ENCODE peak calls at places on chromosomes 13 and 19, in eight cellular contexts. One of them, this sample, is unnamed. For H3K36me3 and H3K9me3, the result is how much of the 10 kb centered on the place peaks cover.

GRCh38 chr19:55553217-55554182 is 8.2 kb upstream of the SBK3 start:
- DNase-seq in fibroblast of lung: peak
- DNase-seq in neural progenitor cell: no peak
- DNase-seq in pancreas: no peak
- DNase-seq in left lung: no peak
- DNase-seq in esophagus squamous epithelium: no peak
- DNase-seq in PC-9: no peak
- DNase-seq in upper lobe of right lung: no peak
- DNase-seq in this sample: no peak

GRCh38 chr13:111943229-111943795 is 123.6 kb upstream of the SOX1 start:
- DNase-seq in fibroblast of lung: no peak
- DNase-seq in neural progenitor cell: no peak
- DNase-seq in pancreas: no peak
- DNase-seq in left lung: peak
- DNase-seq in esophagus squamous epithelium: no peak
- DNase-seq in PC-9: no peak
- DNase-seq in upper lobe of right lung: peak
- DNase-seq in this sample: no peak

GRCh38 chr19:33804021-33804799 is 7.5 kb downstream of the KCTD15 start:
- DNase-seq in fibroblast of lung: peak
- DNase-seq in neural progenitor cell: no peak
- DNase-seq in pancreas: peak
- DNase-seq in left lung: no peak
- DNase-seq in esophagus squamous epithelium: no peak
- DNase-seq in PC-9: peak
- DNase-seq in upper lobe of right lung: no peak
- DNase-seq in this sample: peak

GRCh38 chr19:55258476-55258827 is 365 bp downstream of the PPP6R1 start:
- DNase-seq in fibroblast of lung: no peak
- DNase-seq in neural progenitor cell: peak
- DNase-seq in pancreas: peak
- DNase-seq in left lung: no peak
- DNase-seq in esophagus squamous epithelium: no peak
- DNase-seq in PC-9: no peak
- DNase-seq in upper lobe of right lung: no peak
- DNase-seq in this sample: peak

GRCh38 chr13:75993823-75994222 is 357.7 kb downstream of the LMO7 start:
- DNase-seq in fibroblast of lung: no peak
- DNase-seq in neural progenitor cell: no peak
- DNase-seq in pancreas: no peak
- DNase-seq in left lung: no peak
- DNase-seq in esophagus squamous epithelium: no peak
- DNase-seq in PC-9: no peak
- DNase-seq in upper lobe of right lung: no peak
- DNase-seq in this sample: no peak

GRCh38 chr13:113410472-113411201 is 42.7 kb downstream of the ADPRHL1 start:
- DNase-seq in fibroblast of lung: peak
- DNase-seq in neural progenitor cell: no peak
- DNase-seq in pancreas: no peak
- DNase-seq in left lung: peak
- DNase-seq in esophagus squamous epithelium: no peak
- DNase-seq in PC-9: peak
- DNase-seq in upper lobe of right lung: peak
- DNase-seq in this sample: peak

GRCh38 chr19:4715529-4716221 is 8.0 kb downstream of the DPP9 start:
- DNase-seq in fibroblast of lung: no peak
- DNase-seq in neural progenitor cell: no peak
- DNase-seq in pancreas: peak
- DNase-seq in left lung: no peak
- DNase-seq in esophagus squamous epithelium: no peak
- DNase-seq in PC-9: no peak
- DNase-seq in upper lobe of right lung: peak
- DNase-seq in this sample: no peak

GRCh38 chr19:56301152-56301551 is 13.5 kb downstream of the ZSCAN5A start:
- DNase-seq in fibroblast of lung: no peak
- DNase-seq in neural progenitor cell: no peak
- DNase-seq in pancreas: no peak
- DNase-seq in left lung: no peak
- DNase-seq in esophagus squamous epithelium: no peak
- DNase-seq in PC-9: no peak
- DNase-seq in upper lobe of right lung: no peak
- DNase-seq in this sample: peak

GRCh38 chr19:38559428-38560401 is 58.0 kb downstream of the MAP4K1 start:
- DNase-seq in fibroblast of lung: peak
- DNase-seq in neural progenitor cell: no peak
- DNase-seq in pancreas: no peak
- DNase-seq in left lung: no peak
- DNase-seq in esophagus squamous epithelium: no peak
- DNase-seq in PC-9: no peak
- DNase-seq in upper lobe of right lung: no peak
- DNase-seq in this sample: no peak

DNA sequence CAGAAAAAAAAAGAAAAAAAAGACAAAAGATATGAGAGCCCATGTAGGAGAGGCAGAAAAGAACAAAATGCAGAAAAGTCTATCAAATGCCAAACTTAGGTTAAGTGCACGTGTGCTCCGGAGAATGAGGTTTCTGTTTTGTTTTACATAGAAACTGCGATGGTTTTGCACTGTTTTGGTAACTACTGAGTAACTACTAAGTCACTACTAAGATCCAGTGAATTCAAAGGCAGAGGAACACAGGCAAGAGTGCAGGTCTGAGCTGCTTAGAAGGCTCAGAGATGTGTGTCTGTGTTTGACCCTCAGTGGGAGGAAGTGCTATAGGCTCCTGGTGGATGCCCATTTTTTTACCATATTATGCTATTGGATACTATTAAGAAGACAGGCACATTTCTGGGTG is 299.3 kb downstream of the NDFIP2 start:
- DNase-seq in fibroblast of lung: peak
- DNase-seq in neural progenitor cell: peak
- DNase-seq in pancreas: no peak
- DNase-seq in left lung: no peak
- DNase-seq in esophagus squamous epithelium: no peak
- DNase-seq in PC-9: no peak
- DNase-seq in upper lobe of right lung: no peak
- DNase-seq in this sample: no peak
- H3K4me3 ChIP-seq in fibroblast of lung: no peak
- H3K4me3 ChIP-seq in neural progenitor cell: no peak
- H3K4me3 ChIP-seq in pancreas: no peak
- H3K4me3 ChIP-seq in left lung: no peak
- H3K4me3 ChIP-seq in esophagus squamous epithelium: no peak
- H3K4me3 ChIP-seq in PC-9: no peak
- H3K4me3 ChIP-seq in upper lobe of right lung: no peak
- H3K4me3 ChIP-seq in this sample: no peak

GRCh38 chr13:27257648-27258253 is 6.4 kb downstream of the RPL21 start:
- DNase-seq in fibroblast of lung: no peak
- DNase-seq in neural progenitor cell: no peak
- DNase-seq in pancreas: no peak
- DNase-seq in left lung: no peak
- DNase-seq in esophagus squamous epithelium: no peak
- DNase-seq in PC-9: no peak
- DNase-seq in upper lobe of right lung: no peak
- DNase-seq in this sample: no peak
- H3K36me3 ChIP-seq in fibroblast of lung: under half
- H3K36me3 ChIP-seq in neural progenitor cell: under half
- H3K36me3 ChIP-seq in pancreas: under half
- H3K36me3 ChIP-seq in left lung: half or more
- H3K36me3 ChIP-seq in esophagus squamous epithelium: under half
- H3K36me3 ChIP-seq in PC-9: half or more
- H3K36me3 ChIP-seq in upper lobe of right lung: half or more
- H3K36me3 ChIP-seq in this sample: half or more

DNA sequence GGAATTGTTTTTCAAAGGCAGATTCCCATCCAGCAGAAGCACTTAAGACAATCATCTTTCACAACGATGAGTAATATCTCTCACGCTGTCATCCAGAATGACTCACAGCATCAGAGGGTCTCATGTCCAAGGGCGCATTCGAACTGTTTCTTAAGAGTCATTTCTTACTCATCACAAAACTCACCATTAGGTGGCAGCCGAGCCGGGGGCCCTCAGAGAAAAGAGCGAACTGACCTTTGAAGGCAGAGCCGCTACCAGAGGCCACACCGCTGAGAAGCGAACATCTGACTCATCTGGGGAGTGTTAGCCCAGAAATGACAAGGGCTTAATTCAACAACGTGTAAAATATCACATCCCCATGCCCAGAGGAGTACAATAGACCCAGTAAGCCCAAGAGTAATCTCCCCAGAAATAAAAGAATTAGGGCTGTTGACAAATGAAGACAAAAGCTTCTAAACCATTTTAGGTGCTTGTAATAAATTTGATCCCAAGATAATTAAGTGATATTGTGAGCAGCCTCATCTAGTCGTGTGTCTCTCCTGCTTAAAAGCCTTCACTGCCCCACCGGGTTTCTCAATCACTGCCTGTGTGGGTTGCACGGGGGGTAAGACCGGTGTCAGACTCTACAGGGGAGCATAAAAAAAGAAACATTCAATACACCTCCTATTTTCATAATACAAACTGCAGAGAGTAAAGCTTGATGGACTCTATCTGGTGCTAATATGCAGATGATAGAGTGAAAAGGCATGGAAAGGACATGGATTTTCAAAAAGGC is 96.2 kb downstream of the CYSLTR2 start:
- DNase-seq in fibroblast of lung: peak
- DNase-seq in neural progenitor cell: peak
- DNase-seq in pancreas: peak
- DNase-seq in left lung: peak
- DNase-seq in esophagus squamous epithelium: peak
- DNase-seq in PC-9: peak
- DNase-seq in upper lobe of right lung: peak
- DNase-seq in this sample: peak
- H3K9me3 ChIP-seq in fibroblast of lung: under half
- H3K9me3 ChIP-seq in neural progenitor cell: under half
- H3K9me3 ChIP-seq in pancreas: under half
- H3K9me3 ChIP-seq in left lung: under half
- H3K9me3 ChIP-seq in esophagus squamous epithelium: under half
- H3K9me3 ChIP-seq in PC-9: under half
- H3K9me3 ChIP-seq in upper lobe of right lung: under half
- H3K9me3 ChIP-seq in this sample: under half

GRCh38 chr13:110506396-110506795 is 55.1 kb downstream of the RAB20 start:
- DNase-seq in fibroblast of lung: no peak
- DNase-seq in neural progenitor cell: no peak
- DNase-seq in pancreas: no peak
- DNase-seq in left lung: peak
- DNase-seq in esophagus squamous epithelium: no peak
- DNase-seq in PC-9: no peak
- DNase-seq in upper lobe of right lung: no peak
- DNase-seq in this sample: no peak
- H3K4me3 ChIP-seq in fibroblast of lung: no peak
- H3K4me3 ChIP-seq in neural progenitor cell: no peak
- H3K4me3 ChIP-seq in pancreas: no peak
- H3K4me3 ChIP-seq in left lung: no peak
- H3K4me3 ChIP-seq in esophagus squamous epithelium: no peak
- H3K4me3 ChIP-seq in PC-9: no peak
- H3K4me3 ChIP-seq in upper lobe of right lung: no peak
- H3K4me3 ChIP-seq in this sample: no peak

GRCh38 chr19:882871-883497 is 10.0 kb downstream of the MED16 start:
- DNase-seq in fibroblast of lung: no peak
- DNase-seq in neural progenitor cell: no peak
- DNase-seq in pancreas: no peak
- DNase-seq in left lung: no peak
- DNase-seq in esophagus squamous epithelium: no peak
- DNase-seq in PC-9: no peak
- DNase-seq in upper lobe of right lung: no peak
- DNase-seq in this sample: no peak

GRCh38 chr19:883661-884211 is 9.3 kb downstream of the MED16 start:
- DNase-seq in fibroblast of lung: no peak
- DNase-seq in neural progenitor cell: no peak
- DNase-seq in pancreas: no peak
- DNase-seq in left lung: no peak
- DNase-seq in esophagus squamous epithelium: no peak
- DNase-seq in PC-9: peak
- DNase-seq in upper lobe of right lung: peak
- DNase-seq in this sample: no peak

GRCh38 chr19:885536-886224 is 7.3 kb downstream of the MED16 start:
- DNase-seq in fibroblast of lung: no peak
- DNase-seq in neural progenitor cell: no peak
- DNase-seq in pancreas: no peak
- DNase-seq in left lung: no peak
- DNase-seq in esophagus squamous epithelium: no peak
- DNase-seq in PC-9: no peak
- DNase-seq in upper lobe of right lung: peak
- DNase-seq in this sample: no peak

GRCh38 chr19:887072-887471 is 5.9 kb downstream of the MED16 start:
- DNase-seq in fibroblast of lung: peak
- DNase-seq in neural progenitor cell: no peak
- DNase-seq in pancreas: no peak
- DNase-seq in left lung: no peak
- DNase-seq in esophagus squamous epithelium: no peak
- DNase-seq in PC-9: no peak
- DNase-seq in upper lobe of right lung: no peak
- DNase-seq in this sample: no peak

DNA sequence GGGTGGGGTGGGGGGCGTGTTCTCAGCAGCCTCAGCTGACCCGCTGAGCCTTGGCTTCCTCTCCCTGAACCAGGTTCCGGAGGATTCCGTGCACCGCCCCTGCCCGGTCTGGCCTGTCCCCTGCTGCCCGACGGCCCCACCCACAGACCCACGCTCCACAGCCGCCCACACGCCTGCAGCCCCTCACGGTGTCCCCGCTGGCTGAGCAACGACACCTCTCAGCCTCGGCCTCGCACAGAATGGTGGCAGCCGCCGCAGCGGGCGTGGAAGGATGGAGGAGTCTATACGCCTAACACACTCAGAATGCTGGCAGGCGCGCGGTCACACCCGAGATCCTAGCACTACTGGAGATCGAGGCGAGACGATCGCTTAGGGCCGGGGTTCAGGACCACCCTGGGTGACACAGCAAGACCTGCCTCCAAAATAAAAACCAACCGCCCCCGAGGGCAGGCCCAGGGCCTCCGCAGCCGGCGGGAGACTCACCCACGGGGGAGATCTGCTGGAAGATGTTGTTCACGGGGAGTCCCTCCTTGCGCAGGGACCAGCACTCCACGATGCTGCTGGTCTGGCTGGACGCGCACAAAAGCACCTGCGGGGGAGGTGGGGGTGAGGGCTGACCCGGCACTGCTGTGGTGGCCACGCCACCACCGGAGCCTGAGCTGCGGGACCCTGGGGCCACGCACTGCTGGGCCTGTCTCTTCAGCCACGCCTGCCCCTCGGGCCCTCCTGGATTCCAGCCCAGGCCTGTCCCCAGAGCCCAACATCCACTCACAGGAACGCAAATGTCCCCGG is 8.4 kb downstream of the MED16 start:
- DNase-seq in fibroblast of lung: no peak
- DNase-seq in neural progenitor cell: no peak
- DNase-seq in pancreas: no peak
- DNase-seq in left lung: no peak
- DNase-seq in esophagus squamous epithelium: no peak
- DNase-seq in PC-9: no peak
- DNase-seq in upper lobe of right lung: peak
- DNase-seq in this sample: no peak
- H3K36me3 ChIP-seq in fibroblast of lung: half or more
- H3K36me3 ChIP-seq in neural progenitor cell: under half
- H3K36me3 ChIP-seq in pancreas: under half
- H3K36me3 ChIP-seq in left lung: half or more
- H3K36me3 ChIP-seq in esophagus squamous epithelium: under half
- H3K36me3 ChIP-seq in PC-9: under half
- H3K36me3 ChIP-seq in upper lobe of right lung: half or more
- H3K36me3 ChIP-seq in this sample: under half

DNA sequence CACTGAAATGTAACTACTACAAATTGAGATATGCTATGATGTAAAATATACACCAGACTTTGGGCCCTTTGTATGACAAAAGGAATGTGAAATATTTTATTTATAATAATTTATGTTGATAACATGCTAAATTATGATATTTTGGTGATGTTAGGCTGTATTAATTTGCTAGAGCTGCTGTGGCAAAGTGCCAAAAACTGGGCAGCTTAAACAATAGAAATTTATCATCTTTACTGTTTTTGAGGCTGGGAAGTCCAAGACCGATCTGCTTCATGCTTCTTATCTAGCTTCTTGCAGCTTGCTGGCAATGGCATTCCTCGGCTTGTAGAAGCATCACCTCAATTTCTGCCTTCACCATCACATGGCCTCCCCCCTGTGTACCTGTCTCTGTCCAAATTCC is 245.0 kb downstream of the GPC5 start:
- DNase-seq in fibroblast of lung: no peak
- DNase-seq in neural progenitor cell: no peak
- DNase-seq in pancreas: no peak
- DNase-seq in left lung: no peak
- DNase-seq in esophagus squamous epithelium: no peak
- DNase-seq in PC-9: no peak
- DNase-seq in upper lobe of right lung: no peak
- DNase-seq in this sample: no peak
- H3K9me3 ChIP-seq in fibroblast of lung: under half
- H3K9me3 ChIP-seq in neural progenitor cell: under half
- H3K9me3 ChIP-seq in pancreas: under half
- H3K9me3 ChIP-seq in left lung: under half
- H3K9me3 ChIP-seq in esophagus squamous epithelium: under half
- H3K9me3 ChIP-seq in PC-9: under half
- H3K9me3 ChIP-seq in upper lobe of right lung: under half
- H3K9me3 ChIP-seq in this sample: under half